ENCODE peak calls at places on chromosomes 16 and 17, in ten cellular contexts. Z is neural progenitor cell, E is tibial nerve, R is choroid plexus epithelial cell, Q is WTC11, K is AG09309, H is AG10803, N is pancreas, W is neural crest cell, S is lower lobe of right lung. V is an unnamed sample.

GRCh38 chr16:47787695-47788094 is 326.6 kb downstream of the PHKB start:
- DNase-seq in Z (peak), E (no peak), R (peak), Q (peak), K (no peak), H (peak), N (no peak), W (peak), S (no peak), V (peak)

GRCh38 chr16:2530629-2531318 is 434 bp downstream of the CEMP1 start:
- DNase-seq in Z (no peak), E (no peak), R (no peak), Q (no peak), K (no peak), H (no peak), N (no peak), W (no peak), S (no peak), V (no peak)

GRCh38 chr17:40281663-40282062 is 6.0 kb upstream of the CDC6 start:
- DNase-seq in Z (no peak), E (no peak), R (peak), Q (peak), K (no peak), H (peak), N (no peak), W (no peak), S (no peak), V (no peak)

GRCh38 chr16:75456971-75457370 is 7.5 kb downstream of the TMEM170A start:
- DNase-seq in Z (no peak), E (no peak), R (no peak), Q (no peak), K (no peak), H (no peak), N (no peak), W (no peak), S (no peak), V (no peak)

GRCh38 chr16:31513126-31513525 is 4.9 kb upstream of the RUSF1 start:
- DNase-seq in Z (no peak), E (no peak), R (peak), Q (no peak), K (peak), H (peak), N (no peak), W (no peak), S (no peak), V (no peak)

GRCh38 chr17:74529243-74529642 is 2.0 kb downstream of the CD300LB start:
- DNase-seq in Z (no peak), E (no peak), R (no peak), Q (no peak), K (no peak), H (no peak), N (no peak), W (no peak), S (peak), V (no peak)

GRCh38 chr17:73532441-73532901 is 111.8 kb downstream of the SDK2 start:
- DNase-seq in Z (no peak), E (no peak), R (no peak), Q (no peak), K (no peak), H (no peak), N (no peak), W (no peak), S (no peak), V (no peak)

GRCh38 chr17:41367426-41368075 is 2.1 kb downstream of the KRT33B start:
- DNase-seq in Z (no peak), E (no peak), R (peak), Q (no peak), K (peak), H (peak), N (no peak), W (no peak), S (no peak), V (no peak)

GRCh38 chr17:15119928-15120327 is 145.2 kb downstream of the PMP22 start:
- DNase-seq in Z (peak), E (no peak), R (no peak), Q (no peak), K (peak), H (peak), N (no peak), W (no peak), S (no peak), V (no peak)

GRCh38 chr17:48505788-48506187 is 25.0 kb downstream of the HOXB1 start:
- DNase-seq in Z (no peak), E (no peak), R (peak), Q (no peak), K (peak), H (peak), N (no peak), W (no peak), S (no peak), V (peak)

GRCh38 chr16:21708533-21709115 is 44.9 kb downstream of the OTOA start:
- DNase-seq in Z (peak), E (peak), R (peak), Q (peak), K (peak), H (peak), N (peak), W (peak), S (peak), V (peak)

GRCh38 chr17:3828151-3828851 is 17.7 kb downstream of the NCBP3 start:
- DNase-seq in Z (no peak), E (no peak), R (peak), Q (no peak), K (no peak), H (peak), N (no peak), W (no peak), S (no peak), V (no peak)

GRCh38 chr17:1532836-1533602 is 16.6 kb upstream of the INPP5K start:
- DNase-seq in Z (peak), E (no peak), R (peak), Q (peak), K (no peak), H (no peak), N (no peak), W (peak), S (no peak), V (peak)

GRCh38 chr16:49835116-49835880 is 20.6 kb downstream of the ZNF423 start:
- DNase-seq in Z (no peak), E (no peak), R (no peak), Q (no peak), K (no peak), H (no peak), N (no peak), W (no peak), S (no peak), V (no peak)

GRCh38 chr17:47864791-47865216 is 13.8 kb upstream of the SP6 start:
- DNase-seq in Z (no peak), E (no peak), R (no peak), Q (no peak), K (no peak), H (no peak), N (no peak), W (no peak), S (no peak), V (no peak)

GRCh38 chr17:76082326-76083251 is 3.6 kb downstream of the ZACN start:
- DNase-seq in Z (no peak), E (no peak), R (no peak), Q (no peak), K (no peak), H (no peak), N (no peak), W (no peak), S (peak), V (no peak)

GRCh38 chr16:85425061-85425662 is 188.0 kb upstream of the GSE1 start:
- DNase-seq in Z (peak), E (no peak), R (no peak), Q (peak), K (no peak), H (no peak), N (peak), W (no peak), S (peak), V (peak)

GRCh38 chr17:77409282-77410161 is 268.8 kb downstream of the SEC14L1 start:
- DNase-seq in Z (peak), E (no peak), R (peak), Q (peak), K (no peak), H (peak), N (no peak), W (peak), S (peak), V (no peak)

GRCh38 chr16:56864910-56865309 is at the start of gene SLC12A3:
- DNase-seq in Z (no peak), E (no peak), R (no peak), Q (no peak), K (no peak), H (no peak), N (no peak), W (no peak), S (no peak), V (no peak)

GRCh38 chr17:42017866-42018200 is 594 bp upstream of the DNAJC7 start:
- DNase-seq in Z (peak), E (no peak), R (no peak), Q (no peak), K (no peak), H (no peak), N (no peak), W (no peak), S (no peak), V (peak)

GRCh38 chr16:89281829-89282228 is 64.3 kb downstream of the ZNF778 start:
- DNase-seq in Z (no peak), E (no peak), R (no peak), Q (no peak), K (no peak), H (no peak), N (no peak), W (no peak), S (no peak), V (no peak)
- TF ChIP-seq CTCF in Z (no peak), E (no peak), R (no peak), Q (no peak), K (no peak), H (no peak), N (no peak), W (no peak), S (no peak), V (no peak)

GRCh38 chr16:28089205-28089991 is 25.9 kb upstream of the GSG1L start:
- DNase-seq in Z (no peak), E (no peak), R (no peak), Q (no peak), K (no peak), H (no peak), N (no peak), W (no peak), S (no peak), V (no peak)

GRCh38 chr16:28089992-28090365 is 26.5 kb upstream of the GSG1L start:
- DNase-seq in Z (no peak), E (no peak), R (no peak), Q (no peak), K (no peak), H (no peak), N (no peak), W (no peak), S (no peak), V (no peak)

GRCh38 chr16:28092721-28093382 is 29.3 kb upstream of the GSG1L start:
- DNase-seq in Z (no peak), E (no peak), R (no peak), Q (no peak), K (no peak), H (no peak), N (no peak), W (no peak), S (peak), V (no peak)

GRCh38 chr16:28091706-28092105 is 28.2 kb upstream of the GSG1L start:
- DNase-seq in Z (no peak), E (no peak), R (no peak), Q (no peak), K (no peak), H (no peak), N (no peak), W (no peak), S (peak), V (no peak)

DNA sequence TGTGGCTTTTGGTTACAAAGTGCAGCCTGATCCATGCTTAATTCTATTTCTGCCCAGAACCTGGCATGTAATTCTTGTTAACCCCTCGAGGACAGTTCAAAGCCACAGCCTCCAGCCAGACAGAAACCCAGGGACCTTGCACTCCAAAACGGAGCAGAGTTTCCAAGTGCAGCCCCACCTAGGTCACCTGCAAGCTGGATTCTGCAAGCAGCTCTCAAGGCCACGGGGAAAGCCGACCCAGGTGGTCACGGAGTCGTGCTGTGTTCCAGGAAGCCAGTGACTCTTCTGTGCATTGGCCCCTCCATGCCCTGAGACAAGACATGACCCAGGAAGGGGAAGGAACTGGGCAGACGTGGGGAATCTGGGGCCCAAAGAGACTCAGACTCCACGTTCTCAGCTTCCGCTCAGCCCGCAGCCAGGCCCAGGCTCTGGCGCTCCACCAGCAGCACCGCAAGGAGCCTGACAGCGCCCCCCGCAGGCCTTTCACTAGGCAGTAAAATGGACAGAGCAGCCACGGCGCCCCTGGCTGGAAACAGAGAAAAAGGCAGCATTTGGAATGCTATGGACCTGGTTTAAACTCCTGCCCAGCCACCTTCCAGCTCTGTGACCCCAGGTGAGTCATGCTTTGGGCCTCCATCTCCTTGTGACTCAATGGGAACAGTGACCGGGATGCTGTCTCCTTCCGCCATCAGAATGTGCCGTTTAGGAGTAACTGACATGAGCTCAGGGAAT is 27.3 kb upstream of the GSG1L start:
- DNase-seq in Z (peak), E (no peak), R (peak), Q (peak), K (no peak), H (peak), N (no peak), W (no peak), S (no peak), V (no peak)
- TF ChIP-seq CTCF in Z (peak), E (no peak), R (peak), Q (peak), K (peak), H (peak), N (no peak), W (peak), S (no peak), V (no peak)

GRCh38 chr16:19859603-19860002 is 25.0 kb downstream of the GPRC5B start:
- DNase-seq in Z (no peak), E (no peak), R (no peak), Q (no peak), K (no peak), H (no peak), N (no peak), W (no peak), S (peak), V (no peak)

GRCh38 chr16:19861069-19861468 is 23.6 kb downstream of the GPRC5B start:
- DNase-seq in Z (no peak), E (no peak), R (no peak), Q (no peak), K (no peak), H (no peak), N (no peak), W (no peak), S (no peak), V (no peak)

GRCh38 chr16:19860146-19861030 is 24.3 kb downstream of the GPRC5B start:
- DNase-seq in Z (peak), E (no peak), R (peak), Q (no peak), K (peak), H (peak), N (no peak), W (no peak), S (no peak), V (no peak)

GRCh38 chr16:19863990-19864389 is 20.7 kb downstream of the GPRC5B start:
- DNase-seq in Z (no peak), E (no peak), R (no peak), Q (no peak), K (no peak), H (no peak), N (no peak), W (no peak), S (peak), V (no peak)

DNA sequence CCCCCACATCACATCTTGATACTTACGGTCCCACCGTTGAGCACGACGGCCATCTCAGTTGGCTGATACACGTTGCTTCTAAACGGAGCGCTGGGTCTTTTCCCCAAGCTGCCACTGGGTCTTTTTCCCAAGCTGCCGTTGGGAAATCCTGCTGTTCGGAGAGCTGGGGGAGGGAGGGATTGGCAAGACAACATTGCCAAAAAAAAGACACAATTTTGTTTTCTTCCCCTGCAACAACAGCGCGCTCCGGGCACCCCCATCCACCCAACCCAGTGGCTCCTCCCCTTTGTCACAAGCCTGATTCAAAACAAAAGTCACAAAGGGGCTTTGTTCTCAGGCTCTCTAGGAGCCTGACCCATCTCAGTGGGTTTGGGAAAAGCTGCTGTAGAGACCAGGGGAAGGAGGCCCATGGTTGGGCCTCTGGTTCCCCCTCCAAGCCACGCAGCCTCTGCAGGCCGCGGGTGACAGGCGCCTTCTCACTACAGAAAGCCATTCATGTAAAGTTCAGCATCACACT is 22.8 kb downstream of the GPRC5B start:
- DNase-seq in Z (peak), E (no peak), R (no peak), Q (peak), K (no peak), H (no peak), N (no peak), W (peak), S (peak), V (no peak)
- TF ChIP-seq CTCF in Z (no peak), E (no peak), R (no peak), Q (no peak), K (no peak), H (no peak), N (no peak), W (no peak), S (no peak), V (no peak)

GRCh38 chr16:19474617-19475016 is 47.3 kb downstream of the GDE1 start:
- DNase-seq in Z (peak), E (no peak), R (no peak), Q (no peak), K (no peak), H (no peak), N (no peak), W (no peak), S (no peak), V (no peak)
- TF ChIP-seq CTCF in Z (peak), E (no peak), R (no peak), Q (no peak), K (no peak), H (no peak), N (no peak), W (no peak), S (no peak), V (no peak)

GRCh38 chr16:30187556-30187865 is 4.1 kb downstream of the CORO1A start:
- DNase-seq in Z (no peak), E (no peak), R (no peak), Q (no peak), K (no peak), H (no peak), N (no peak), W (no peak), S (no peak), V (no peak)
- TF ChIP-seq CTCF in Z (no peak), E (no peak), R (no peak), Q (no peak), K (no peak), H (no peak), N (no peak), W (peak), S (no peak), V (no peak)

DNA sequence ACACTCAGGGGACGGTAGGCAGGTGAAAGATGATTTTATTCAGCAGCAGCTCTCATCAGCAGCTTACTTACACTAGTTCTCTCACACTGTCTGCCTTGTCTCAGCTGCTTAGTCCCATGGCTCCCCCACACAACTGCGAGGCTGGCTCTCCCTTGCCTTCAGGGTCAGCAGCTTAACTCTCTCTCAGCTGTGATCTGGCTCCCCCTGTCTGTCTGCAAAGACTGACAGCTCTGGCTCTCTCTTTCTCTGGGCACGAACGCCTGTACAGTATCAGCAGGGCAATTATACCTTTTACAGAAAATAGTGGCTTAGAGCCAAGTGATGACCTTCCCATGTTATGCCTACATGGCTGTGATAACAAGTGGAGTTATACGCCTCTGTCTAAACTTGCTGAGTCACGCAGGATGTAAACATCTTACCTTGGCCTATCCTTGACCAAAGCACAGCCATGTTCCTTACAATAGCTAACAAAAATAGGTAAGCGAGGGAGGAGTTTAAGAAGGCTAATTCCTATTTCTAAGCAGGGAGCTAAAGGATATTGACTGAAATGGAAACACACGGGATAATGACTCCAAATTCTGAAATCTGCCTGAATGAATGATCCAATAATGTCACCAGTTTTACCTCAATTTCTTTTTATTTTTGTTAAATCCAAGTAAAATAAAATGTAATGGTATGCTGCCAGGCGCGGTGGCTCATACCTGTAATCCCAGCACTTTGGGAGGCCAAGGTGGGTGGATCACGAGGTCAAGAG is 1.1 kb upstream of the NDUFAB1 start:
- DNase-seq in Z (peak), E (no peak), R (peak), Q (peak), K (no peak), H (no peak), N (peak), W (peak), S (no peak), V (peak)
- TF ChIP-seq CTCF in Z (peak), E (no peak), R (peak), Q (no peak), K (no peak), H (no peak), N (no peak), W (no peak), S (no peak), V (peak)

DNA sequence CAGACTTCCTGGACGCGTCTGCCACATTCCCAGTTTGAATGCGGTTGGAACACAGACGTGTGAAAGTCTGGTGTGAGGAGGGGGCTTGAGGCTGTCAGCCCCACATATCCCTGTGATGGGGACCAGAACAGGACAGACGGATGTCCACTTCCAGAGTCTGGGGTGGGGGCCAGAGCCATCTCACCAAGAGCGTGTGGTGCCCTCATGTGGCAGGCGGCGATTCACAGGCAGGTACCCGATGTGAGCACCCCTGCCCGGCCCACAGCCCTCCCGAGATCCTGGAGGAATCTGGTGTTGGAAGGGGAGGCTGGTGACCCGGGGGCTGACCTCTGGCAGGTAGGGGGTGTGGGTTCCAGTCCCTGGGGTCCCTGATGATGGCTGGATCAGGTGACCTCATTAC is 51.5 kb downstream of the ENGASE start:
- DNase-seq in Z (peak), E (no peak), R (peak), Q (peak), K (no peak), H (no peak), N (no peak), W (no peak), S (no peak), V (peak)
- TF ChIP-seq CTCF in Z (peak), E (no peak), R (peak), Q (no peak), K (peak), H (peak), N (no peak), W (no peak), S (no peak), V (peak)

V was measured in Caco-2.